ENCODE peak calls at places on chromosomes 7 and 10, in six cellular contexts. M is right lobe of liver, E is psoas muscle, N is fibroblast of pulmonary artery, V is bronchial epithelial cell, Z is RWPE1. H is an unnamed sample.

GRCh38 chr10:11823122-11823988 is at the start of gene PROSER2:
- DNase-seq in M (peak), E (peak), N (peak), V (no peak), Z (peak), H (peak)

GRCh38 chr7:34675749-34676374 is 17.8 kb downstream of the NPSR1 start:
- DNase-seq in M (no peak), E (no peak), N (peak), V (peak), Z (peak), H (peak)

GRCh38 chr7:117480978-117481377 is 1.2 kb downstream of the CFTR start:
- DNase-seq in M (no peak), E (no peak), N (no peak), V (no peak), Z (no peak), H (no peak)

GRCh38 chr10:5665380-5666323 is 743 bp downstream of the ASB13 start:
- DNase-seq in M (peak), E (peak), N (no peak), V (peak), Z (no peak), H (peak)

GRCh38 chr7:131522325-131522920 is 34.0 kb downstream of the PODXL start:
- DNase-seq in M (no peak), E (no peak), N (no peak), V (no peak), Z (no peak), H (no peak)

GRCh38 chr7:104366390-104366789 is 38.0 kb downstream of the LHFPL3 start:
- DNase-seq in M (no peak), E (no peak), N (no peak), V (no peak), Z (no peak), H (no peak)

GRCh38 chr10:3438608-3439007 is 266.0 kb upstream of the PITRM1 start:
- DNase-seq in M (no peak), E (no peak), N (no peak), V (no peak), Z (no peak), H (no peak)

GRCh38 chr7:155423337-155424285 is 34.3 kb upstream of the EN2 start:
- DNase-seq in M (peak), E (no peak), N (no peak), V (no peak), Z (no peak), H (no peak)

DNA sequence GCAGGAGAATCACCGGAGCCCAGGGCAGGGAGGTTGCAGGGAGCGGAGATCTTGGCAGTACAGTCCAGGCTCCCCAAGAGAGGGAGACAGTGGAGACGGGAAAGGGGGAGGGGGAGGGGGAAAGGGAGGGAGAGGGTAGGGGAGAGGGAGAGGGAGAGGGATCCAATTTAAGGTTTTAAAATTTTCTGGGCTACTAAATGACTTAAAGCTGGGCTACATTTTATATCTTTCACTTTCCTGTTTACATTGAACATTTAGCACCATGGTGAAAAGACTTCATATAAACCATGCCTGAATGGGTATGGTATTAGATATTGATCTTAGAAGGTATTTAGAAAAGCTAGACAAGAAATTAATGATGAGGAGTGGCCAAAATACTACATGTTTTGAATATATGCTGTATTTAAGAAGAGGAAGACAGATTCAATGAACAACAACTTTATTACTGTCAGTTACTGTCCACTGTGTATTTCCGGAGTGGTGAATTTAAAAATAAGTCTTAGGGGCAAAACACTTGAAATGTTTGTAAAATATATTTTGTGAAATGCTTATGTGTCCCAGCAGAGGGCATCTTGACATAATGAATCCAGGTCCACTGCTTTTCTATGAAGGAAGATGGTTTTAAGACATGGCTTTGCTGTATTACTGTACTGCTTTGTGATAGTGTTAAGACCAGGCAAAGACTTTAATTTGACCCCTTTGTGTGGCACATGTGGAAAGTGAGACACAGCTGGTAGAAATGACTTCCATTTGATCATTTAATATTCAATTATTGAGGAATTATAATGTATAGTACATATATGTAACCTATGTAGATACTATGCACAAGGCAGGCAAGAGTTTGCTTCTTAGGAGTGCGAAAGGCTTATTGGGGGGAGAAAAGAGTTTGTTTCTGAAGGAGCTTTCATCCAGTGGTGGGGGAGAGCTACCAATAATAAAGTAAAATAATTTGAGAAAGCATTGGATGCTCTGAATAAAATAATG is 52.8 kb downstream of the NRF1 start:
- DNase-seq in M (no peak), E (no peak), N (peak), V (peak), Z (peak), H (no peak)
- TF ChIP-seq CTCF in M (peak), E (peak), N (peak), V (peak), Z (peak), H (peak)

DNA sequence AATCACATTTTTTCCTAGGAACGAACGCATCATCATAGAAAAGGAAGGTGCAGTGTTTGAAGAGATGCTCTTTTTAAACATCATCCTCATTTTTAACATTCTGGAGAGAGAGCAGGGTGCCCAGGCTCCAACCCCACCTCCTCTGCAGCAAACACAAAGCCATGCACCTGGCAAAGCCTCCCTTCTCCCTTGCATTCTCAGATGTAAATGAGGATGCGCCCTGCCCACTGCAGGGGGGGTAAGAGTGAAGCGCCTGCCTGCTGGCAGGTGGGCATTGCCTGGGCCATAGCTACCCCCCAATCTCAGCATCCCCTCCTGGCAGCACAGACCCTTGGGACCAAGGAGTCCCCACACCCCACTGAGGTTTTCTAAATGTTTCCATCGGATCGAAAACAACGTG is 92.4 kb downstream of the PTPRN2 start:
- DNase-seq in M (no peak), E (no peak), N (no peak), V (no peak), Z (no peak), H (no peak)
- TF ChIP-seq CTCF in M (no peak), E (no peak), N (no peak), V (no peak), Z (no peak), H (no peak)

GRCh38 chr7:108805808-108806397 is 236.2 kb downstream of the DNAJB9 start:
- DNase-seq in M (no peak), E (no peak), N (peak), V (peak), Z (peak), H (no peak)
- TF ChIP-seq CTCF in M (peak), E (peak), N (peak), V (peak), Z (no peak), H (peak)

GRCh38 chr7:127632276-127632910 is 14.5 kb upstream of the PAX4 start:
- DNase-seq in M (no peak), E (no peak), N (no peak), V (no peak), Z (no peak), H (no peak)

GRCh38 chr7:127629268-127629854 is 11.4 kb upstream of the PAX4 start:
- DNase-seq in M (no peak), E (no peak), N (no peak), V (peak), Z (peak), H (peak)

DNA sequence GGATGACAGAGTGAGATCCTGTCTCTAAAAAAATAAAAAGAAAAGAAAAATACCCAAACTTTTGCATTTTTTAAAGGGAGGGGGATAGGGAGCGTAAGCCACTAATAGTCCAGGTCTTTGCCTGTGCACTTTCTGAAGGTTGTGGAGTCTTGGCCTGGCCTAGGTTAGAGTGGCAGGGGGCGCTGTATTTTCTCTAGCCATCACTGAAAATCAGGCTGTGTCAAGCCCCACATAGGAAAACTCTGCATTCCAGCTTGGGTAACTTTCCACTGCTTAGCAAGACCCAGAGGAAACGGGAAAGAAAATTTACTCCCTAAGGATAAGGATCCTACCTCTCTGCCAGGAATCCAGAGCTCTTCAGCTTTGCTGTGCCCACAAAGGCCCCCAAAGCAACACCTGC is 10.5 kb upstream of the PAX4 start:
- DNase-seq in M (no peak), E (no peak), N (no peak), V (no peak), Z (no peak), H (no peak)
- TF ChIP-seq CTCF in M (no peak), E (no peak), N (peak), V (no peak), Z (no peak), H (no peak)

DNA sequence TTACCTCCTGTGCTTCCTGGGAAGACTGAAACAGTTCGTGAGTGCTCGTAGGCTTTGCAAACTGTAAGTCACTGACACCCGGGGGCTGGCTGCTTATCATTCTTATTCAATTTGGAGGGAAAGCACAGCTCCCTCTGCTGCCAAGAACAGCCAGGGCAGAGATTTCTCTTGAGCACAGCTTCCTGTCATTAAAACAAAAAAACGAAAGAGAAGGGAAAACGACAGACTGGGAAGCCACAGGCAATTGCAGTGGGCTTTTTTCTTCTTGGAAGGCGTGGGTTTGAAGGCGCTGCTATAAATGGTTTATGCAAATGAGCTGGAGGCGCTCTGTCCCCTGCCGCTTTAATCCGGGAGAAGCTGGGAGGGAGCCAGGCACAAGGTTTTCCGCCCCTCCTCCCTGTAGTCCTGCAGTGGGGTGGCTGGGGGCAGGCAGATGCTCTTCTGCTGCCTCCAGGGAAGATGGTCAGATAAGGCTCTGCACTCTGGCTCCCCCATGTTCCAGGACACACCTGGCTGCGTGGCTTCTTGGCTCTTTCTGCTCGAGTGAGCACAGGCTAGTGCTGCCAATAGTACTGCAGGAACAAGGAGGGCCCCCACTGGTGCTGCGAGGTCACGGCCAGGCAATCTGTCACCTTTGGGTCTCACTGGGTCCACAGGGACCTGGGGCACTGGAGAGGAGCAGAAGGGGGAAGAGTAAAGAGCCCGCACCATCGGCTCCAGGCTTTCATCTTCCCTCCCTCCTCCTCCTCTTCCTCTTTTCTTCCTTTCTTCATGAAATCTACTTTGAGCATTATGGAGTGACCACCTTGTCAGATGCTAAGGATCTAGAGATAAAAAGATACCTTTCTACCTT is 49.5 kb downstream of the NEURL1 start:
- DNase-seq in M (peak), E (no peak), N (peak), V (peak), Z (no peak), H (no peak)
- TF ChIP-seq CTCF in M (peak), E (peak), N (peak), V (peak), Z (peak), H (peak)

GRCh38 chr10:34713875-34714274 is 101.2 kb downstream of the PARD3 start:
- DNase-seq in M (no peak), E (no peak), N (peak), V (peak), Z (peak), H (no peak)
- TF ChIP-seq CTCF in M (no peak), E (no peak), N (no peak), V (no peak), Z (no peak), H (no peak)

GRCh38 chr10:72654720-72655119 is 28.8 kb upstream of the MICU1 start:
- DNase-seq in M (no peak), E (no peak), N (no peak), V (no peak), Z (no peak), H (no peak)
- TF ChIP-seq CTCF in M (no peak), E (no peak), N (no peak), V (no peak), Z (no peak), H (no peak)

GRCh38 chr7:47170516-47170915 is 411.4 kb downstream of the TNS3 start:
- DNase-seq in M (no peak), E (no peak), N (peak), V (peak), Z (no peak), H (no peak)
- TF ChIP-seq CTCF in M (peak), E (no peak), N (peak), V (peak), Z (no peak), H (no peak)

DNA sequence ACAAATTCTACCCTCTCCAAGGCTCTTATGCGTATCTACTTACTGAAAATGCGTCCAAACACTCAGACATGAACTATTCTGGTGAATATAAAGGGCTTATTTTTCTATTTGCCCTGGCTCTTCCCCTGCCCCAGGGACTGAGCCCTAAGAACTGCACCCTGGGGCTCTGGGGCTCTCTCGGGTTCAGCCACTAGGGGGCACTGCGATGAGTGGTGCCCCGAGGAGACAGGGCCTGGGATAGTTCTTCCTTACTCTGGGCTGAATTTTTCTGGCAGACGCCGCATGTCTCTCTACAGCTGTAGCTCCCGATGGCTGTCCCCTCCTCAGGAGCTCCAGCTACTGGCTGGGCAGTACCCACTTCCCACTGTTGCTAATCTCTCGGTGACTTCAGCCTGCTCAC is 30.8 kb upstream of the GSDME start:
- DNase-seq in M (no peak), E (no peak), N (no peak), V (no peak), Z (no peak), H (no peak)
- TF ChIP-seq CTCF in M (peak), E (peak), N (peak), V (peak), Z (peak), H (no peak)

DNA sequence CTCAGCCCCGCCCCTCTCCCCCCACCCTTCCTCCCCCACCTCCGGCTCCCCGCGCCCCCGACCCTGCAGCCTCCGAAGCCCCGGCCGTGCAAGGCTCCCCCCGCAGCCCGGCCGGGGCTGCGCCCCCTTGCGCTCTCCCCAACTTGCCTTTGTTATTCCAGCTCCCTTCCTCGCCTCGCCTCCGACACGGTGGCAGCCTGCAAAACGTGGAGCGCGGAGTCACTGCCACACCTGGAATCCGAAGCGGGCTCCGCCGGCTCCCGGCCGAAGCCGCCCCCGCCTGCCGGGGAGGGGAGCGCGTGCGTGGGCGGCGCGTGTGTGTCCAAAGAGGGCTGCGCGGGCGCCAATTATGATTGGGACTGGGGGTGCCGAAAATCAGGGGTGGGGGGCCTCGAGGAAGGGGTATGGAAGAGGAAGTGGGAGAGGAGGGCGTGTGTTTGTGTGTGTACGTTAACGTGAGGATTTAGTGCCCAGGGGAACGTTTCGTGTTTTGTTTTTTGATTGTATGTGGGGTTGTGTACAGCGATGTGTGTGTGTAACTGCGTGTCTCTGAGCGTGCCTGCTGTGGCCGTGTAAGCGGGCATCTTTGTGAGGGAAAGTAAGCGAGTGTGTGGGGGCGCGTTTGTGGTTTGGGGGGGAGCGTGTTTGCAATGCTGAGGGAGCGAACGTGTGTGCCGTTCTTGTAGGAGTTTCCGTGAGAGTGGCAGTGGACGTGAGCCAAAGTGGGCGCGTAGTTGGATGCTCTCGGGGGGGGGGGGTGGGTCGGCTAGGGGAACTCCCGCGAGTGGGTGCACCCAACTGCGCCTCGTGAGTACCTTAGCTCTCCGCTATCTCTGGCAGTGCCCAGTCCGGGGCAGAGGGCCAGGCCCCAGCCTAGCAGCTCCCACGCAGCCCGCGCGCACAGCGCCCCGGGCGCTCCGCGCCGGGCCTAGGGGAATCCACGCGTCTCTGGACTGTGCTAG is 1.2 kb upstream of the ZMIZ1 start:
- DNase-seq in M (peak), E (peak), N (peak), V (peak), Z (peak), H (peak)
- TF ChIP-seq CTCF in M (peak), E (no peak), N (no peak), V (peak), Z (peak), H (no peak)